ENCODE peak calls at places on chromosome 16, in nine cellular contexts. V is A549, I is GM12878, O is SK-N-SH, K is HepG2, M is GM23338, W is K562, S is HCT116, E is Panc1. Y is an unnamed sample.

GRCh38 chr16:8826278-8826879 is 28.7 kb downstream of the PMM2 start:
- DNase-seq in V (no peak), I (no peak), O (peak), K (no peak), M (no peak), W (no peak), S (no peak), E (no peak), Y (no peak)

GRCh38 chr16:72989203-72989991 is 58.5 kb downstream of the ZFHX3 start:
- DNase-seq in V (no peak), I (no peak), O (no peak), K (no peak), M (no peak), W (no peak), S (peak), E (no peak), Y (no peak)

GRCh38 chr16:60107467-60107866 is 1373.4 kb upstream of the GOT2 start:
- DNase-seq in V (no peak), I (no peak), O (no peak), K (no peak), M (no peak), W (no peak), S (no peak), E (no peak), Y (peak)

GRCh38 chr16:24900230-24900629 is 54.5 kb downstream of the SLC5A11 start:
- DNase-seq in V (no peak), I (no peak), O (no peak), K (no peak), M (peak), W (no peak), S (no peak), E (no peak), Y (no peak)

GRCh38 chr16:54244061-54244886 is 42.3 kb downstream of the IRX3 start:
- DNase-seq in V (no peak), I (no peak), O (no peak), K (peak), M (no peak), W (peak), S (no peak), E (no peak), Y (no peak)

GRCh38 chr16:58462997-58463891 is 36.7 kb upstream of the NDRG4 start:
- DNase-seq in V (no peak), I (no peak), O (peak), K (no peak), M (peak), W (peak), S (no peak), E (no peak), Y (no peak)

GRCh38 chr16:54503011-54503410 is 216.4 kb upstream of the IRX3 start:
- DNase-seq in V (no peak), I (no peak), O (no peak), K (no peak), M (no peak), W (no peak), S (no peak), E (no peak), Y (no peak)

GRCh38 chr16:48611329-48612137 is 1.6 kb upstream of the N4BP1 start:
- DNase-seq in V (peak), I (peak), O (no peak), K (peak), M (peak), W (peak), S (no peak), E (no peak), Y (peak)

GRCh38 chr16:70746040-70746707 is 54.8 kb downstream of the VAC14 start:
- DNase-seq in V (peak), I (no peak), O (peak), K (peak), M (no peak), W (peak), S (peak), E (peak), Y (peak)

GRCh38 chr16:83433201-83433600 is 374.6 kb upstream of the HSBP1 start:
- DNase-seq in V (no peak), I (no peak), O (no peak), K (no peak), M (no peak), W (no peak), S (no peak), E (no peak), Y (no peak)

GRCh38 chr16:3774156-3774767 is 56.9 kb upstream of the TRAP1 start:
- DNase-seq in V (no peak), I (no peak), O (no peak), K (no peak), M (no peak), W (no peak), S (no peak), E (no peak), Y (no peak)

GRCh38 chr16:69078073-69078472 is 27.4 kb upstream of the HAS3 start:
- DNase-seq in V (no peak), I (no peak), O (no peak), K (no peak), M (peak), W (no peak), S (no peak), E (no peak), Y (no peak)

GRCh38 chr16:73189132-73189531 is 141.2 kb upstream of the ZFHX3 start:
- DNase-seq in V (no peak), I (no peak), O (no peak), K (no peak), M (no peak), W (no peak), S (no peak), E (no peak), Y (no peak)

DNA sequence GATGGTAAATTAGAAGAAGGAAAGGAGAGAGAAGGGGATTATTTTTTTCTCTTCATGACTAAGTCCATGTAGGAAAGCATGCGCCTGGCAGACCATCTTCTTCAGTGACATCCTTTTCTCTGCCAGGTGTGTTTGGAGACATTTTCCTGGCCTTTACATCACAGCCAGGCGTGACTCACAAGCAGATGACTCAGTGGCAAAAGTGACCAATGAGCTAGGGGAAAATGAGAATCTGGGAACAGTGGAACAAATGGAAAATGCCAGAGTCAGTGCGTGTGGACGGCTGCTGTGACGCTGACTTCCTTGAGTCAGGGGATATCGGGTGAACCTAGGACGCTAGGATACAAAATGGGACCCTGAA is 9.4 kb downstream of the KIAA0513 start:
- DNase-seq in V (peak), I (no peak), O (no peak), K (no peak), M (no peak), W (peak), S (peak), E (peak), Y (no peak)
- TF ChIP-seq REST in V (no peak), I (no peak), O (no peak), K (no peak), M (no peak), W (no peak), S (no peak), E (no peak), Y (no peak)

DNA sequence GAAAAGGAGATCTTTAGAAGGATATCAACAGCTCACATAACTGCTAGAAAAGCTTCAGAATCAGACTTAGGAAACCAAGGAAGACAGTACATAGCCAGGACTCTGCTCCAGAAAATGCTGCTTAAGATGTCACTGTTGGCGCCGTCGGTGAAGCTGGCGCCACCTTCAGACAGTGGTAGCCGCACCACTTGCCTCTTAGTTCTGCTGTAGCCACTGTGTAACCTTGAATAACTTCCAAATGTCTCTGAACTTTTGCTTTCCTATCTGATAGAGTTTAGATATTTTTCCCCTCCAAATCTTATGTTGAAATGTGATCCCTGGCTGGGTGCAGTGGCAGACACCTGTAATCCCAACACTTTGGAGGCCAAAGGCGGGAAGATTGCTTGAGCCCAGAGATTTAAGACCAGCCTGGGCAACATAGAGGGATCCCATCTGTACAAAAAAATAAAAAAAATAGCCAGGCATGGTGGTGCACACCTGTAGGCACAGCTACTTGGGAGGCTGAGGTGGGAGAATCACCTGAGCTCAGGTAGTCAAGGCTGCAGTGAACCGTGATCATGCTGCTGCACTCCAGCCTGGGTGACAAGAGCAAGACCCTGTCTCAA is 6.3 kb upstream of the USP31 start:
- DNase-seq in V (peak), I (no peak), O (no peak), K (no peak), M (peak), W (no peak), S (peak), E (no peak), Y (peak)
- TF ChIP-seq CTCF in V (peak), I (peak), O (peak), K (peak), M (peak), W (peak), S (peak), E (peak), Y (peak)

DNA sequence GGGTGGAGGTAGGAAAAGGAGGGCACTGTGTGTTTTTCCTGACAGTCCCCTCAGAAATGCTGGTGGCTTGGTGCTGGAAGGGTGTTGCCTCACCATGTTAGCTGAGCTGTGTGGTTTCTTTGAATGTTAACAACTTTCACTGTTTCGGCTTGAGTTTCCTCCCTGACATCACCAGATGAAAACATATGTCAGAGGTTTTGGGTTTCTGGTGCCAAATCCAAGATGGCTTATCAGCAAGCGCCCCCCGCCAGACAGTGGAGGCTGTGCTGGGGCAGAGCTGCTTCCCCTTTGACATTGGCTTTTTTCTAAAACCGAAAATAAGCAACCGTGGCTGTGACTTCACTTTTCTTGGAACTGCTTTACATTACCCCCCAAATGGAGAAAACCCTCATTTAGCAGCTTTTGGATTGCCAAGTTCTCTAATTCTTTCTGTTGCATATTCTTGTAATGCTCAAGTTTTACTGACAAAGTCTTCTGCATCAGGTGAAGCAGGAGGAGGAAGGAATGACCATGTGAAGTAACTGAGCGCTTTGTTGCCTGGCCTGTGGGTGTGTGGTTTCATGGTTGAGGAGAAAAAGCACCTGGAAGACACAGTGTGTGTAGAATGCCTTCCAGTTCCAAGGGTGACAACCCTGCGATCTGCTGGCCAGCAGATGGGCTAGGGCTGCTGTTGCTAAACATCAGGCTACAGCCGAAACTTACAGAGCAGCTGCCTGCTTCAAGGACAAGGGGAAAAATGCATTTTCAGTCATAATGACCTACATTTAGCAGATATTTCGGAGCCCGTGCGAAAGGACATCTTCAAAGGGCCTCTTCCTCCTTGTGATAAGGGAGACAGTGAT is 9.7 kb downstream of the RMI2 start:
- DNase-seq in V (no peak), I (peak), O (no peak), K (no peak), M (no peak), W (no peak), S (no peak), E (no peak), Y (peak)
- TF ChIP-seq REST in V (no peak), I (no peak), O (no peak), K (no peak), M (no peak), W (no peak), S (no peak), E (no peak), Y (no peak)

GRCh38 chr16:21339927-21340326 is 61.8 kb upstream of the CRYM start:
- DNase-seq in V (peak), I (no peak), O (no peak), K (no peak), M (no peak), W (no peak), S (no peak), E (no peak), Y (no peak)

GRCh38 chr16:21339269-21339641 is 61.2 kb upstream of the CRYM start:
- DNase-seq in V (no peak), I (no peak), O (no peak), K (no peak), M (no peak), W (no peak), S (no peak), E (no peak), Y (no peak)

GRCh38 chr16:21336231-21336630 is 58.1 kb upstream of the CRYM start:
- DNase-seq in V (no peak), I (no peak), O (no peak), K (no peak), M (no peak), W (no peak), S (no peak), E (no peak), Y (no peak)

DNA sequence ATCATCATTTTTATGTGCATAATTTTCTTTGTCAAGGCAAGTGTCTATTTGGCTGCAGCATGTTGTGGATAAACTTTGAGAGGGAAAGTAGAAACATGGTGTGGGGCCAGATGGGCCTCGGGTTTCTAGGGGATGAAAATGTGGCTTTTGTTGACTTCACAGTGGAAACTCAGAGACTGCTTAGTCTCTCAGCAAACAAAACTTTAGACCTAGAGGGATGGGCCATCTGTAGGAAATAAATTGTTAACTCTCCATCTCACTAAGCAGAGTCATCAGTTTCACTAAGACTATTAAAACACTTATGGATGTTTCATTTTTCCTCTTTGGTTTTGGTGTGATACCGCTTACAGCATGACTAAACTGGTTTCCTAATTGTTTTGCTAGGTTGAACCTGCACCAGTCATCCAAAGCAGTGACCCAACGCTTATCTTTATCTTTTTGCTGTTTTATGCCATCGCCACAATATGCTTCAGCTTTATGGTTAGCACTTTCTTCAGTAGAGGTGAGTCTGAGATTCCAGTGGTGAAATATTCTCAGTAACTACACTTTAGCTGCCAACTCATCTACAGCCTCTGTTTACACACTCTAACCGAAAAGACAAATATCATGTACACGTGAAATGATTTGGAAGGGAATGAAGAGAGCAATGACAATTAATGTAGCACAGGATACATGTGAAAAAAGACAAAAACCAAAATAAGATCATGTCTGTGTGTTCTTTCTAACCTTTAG is 60.6 kb upstream of the CRYM start:
- DNase-seq in V (no peak), I (no peak), O (no peak), K (peak), M (no peak), W (no peak), S (no peak), E (no peak), Y (no peak)
- TF ChIP-seq CTCF in V (no peak), I (no peak), O (no peak), K (no peak), M (no peak), W (no peak), S (no peak), E (no peak), Y (no peak)

GRCh38 chr16:20997147-20997546 is 96.6 kb downstream of the LYRM1 start:
- DNase-seq in V (no peak), I (no peak), O (no peak), K (no peak), M (no peak), W (no peak), S (no peak), E (no peak), Y (no peak)

GRCh38 chr16:21005008-21005407 is 104.4 kb downstream of the LYRM1 start:
- DNase-seq in V (no peak), I (no peak), O (no peak), K (no peak), M (no peak), W (no peak), S (no peak), E (no peak), Y (no peak)

GRCh38 chr16:20995711-20996110 is 95.1 kb downstream of the LYRM1 start:
- DNase-seq in V (no peak), I (no peak), O (no peak), K (no peak), M (no peak), W (no peak), S (no peak), E (no peak), Y (no peak)

GRCh38 chr16:21001262-21001661 is 100.7 kb downstream of the LYRM1 start:
- DNase-seq in V (peak), I (no peak), O (peak), K (peak), M (peak), W (peak), S (peak), E (peak), Y (peak)
- TF ChIP-seq REST in V (no peak), I (no peak), O (no peak), K (no peak), M (no peak), W (no peak), S (no peak), E (no peak), Y (no peak)